ENCODE peak calls at places on chromosomes 16 and 17, in five cellular contexts. R is left lung, Y is pancreas, N is body of pancreas, A is foreskin keratinocyte. O is an unnamed sample.

GRCh38 chr16:56347670-56348069 is 77.7 kb downstream of the AMFR start:
- ATAC-seq in R (no peak), Y (no peak), N (no peak), A (no peak), O (no peak)

GRCh38 chr17:9907131-9907530 is 2.1 kb upstream of the RCVRN start:
- ATAC-seq in R (no peak), Y (no peak), N (no peak), A (no peak), O (no peak)

GRCh38 chr16:56673916-56674315 is 4.3 kb downstream of the MT1H start:
- ATAC-seq in R (peak), Y (peak), N (peak), A (peak), O (no peak)

GRCh38 chr17:82246365-82247174 is 17.7 kb downstream of the SLC16A3 start:
- ATAC-seq in R (no peak), Y (peak), N (no peak), A (peak), O (peak)

GRCh38 chr17:79829004-79829403 is 10.2 kb downstream of the CBX4 start:
- ATAC-seq in R (no peak), Y (no peak), N (no peak), A (no peak), O (no peak)

GRCh38 chr17:27207073-27207511 is 86.8 kb upstream of the WSB1 start:
- ATAC-seq in R (peak), Y (no peak), N (no peak), A (peak), O (peak)

GRCh38 chr16:69619514-69619913 is 53.7 kb downstream of the NFAT5 start:
- ATAC-seq in R (peak), Y (no peak), N (no peak), A (no peak), O (no peak)

GRCh38 chr17:6551909-6552768 is 4.2 kb downstream of the PITPNM3 start:
- ATAC-seq in R (peak), Y (peak), N (peak), A (peak), O (peak)

GRCh38 chr17:83053779-83054451 is 25.5 kb upstream of the METRNL start:
- ATAC-seq in R (no peak), Y (no peak), N (no peak), A (no peak), O (no peak)

GRCh38 chr17:2213291-2213960 is 90.2 kb downstream of the SMG6 start:
- ATAC-seq in R (no peak), Y (no peak), N (no peak), A (no peak), O (no peak)

GRCh38 chr17:59804910-59805381 is 87.8 kb downstream of the TUBD1 start:
- ATAC-seq in R (peak), Y (no peak), N (no peak), A (no peak), O (no peak)

GRCh38 chr17:60904582-60904981 is 226.9 kb downstream of the BCAS3 start:
- ATAC-seq in R (no peak), Y (no peak), N (no peak), A (no peak), O (no peak)

GRCh38 chr17:48852251-48852650 is 21.4 kb downstream of the CALCOCO2 start:
- ATAC-seq in R (no peak), Y (no peak), N (no peak), A (no peak), O (no peak)

GRCh38 chr16:1163567-1164055 is 10.7 kb downstream of the CACNA1H start:
- ATAC-seq in R (no peak), Y (no peak), N (no peak), A (no peak), O (no peak)

GRCh38 chr16:7026639-7027038 is 306.0 kb upstream of the RBFOX1 start:
- ATAC-seq in R (no peak), Y (no peak), N (no peak), A (no peak), O (no peak)

GRCh38 chr17:76523084-76524037 is 14.1 kb downstream of the CYGB start:
- ATAC-seq in R (peak), Y (peak), N (peak), A (peak), O (peak)

GRCh38 chr17:60248618-60249516 is 99.1 kb downstream of the CA4 start:
- ATAC-seq in R (no peak), Y (no peak), N (no peak), A (no peak), O (no peak)

GRCh38 chr16:57637424-57637823 is 9.0 kb downstream of the ADGRG1 start:
- ATAC-seq in R (no peak), Y (no peak), N (no peak), A (no peak), O (no peak)

GRCh38 chr16:6382787-6383515 is 949.7 kb upstream of the RBFOX1 start:
- ATAC-seq in R (no peak), Y (no peak), N (no peak), A (no peak), O (no peak)